ENCODE peak calls at places on chromosomes 13 and 19, in nine cellular contexts. One of them, this sample, is unnamed.

GRCh38 chr19:10678813-10679212 is 22.4 kb upstream of the QTRT1 start:
- DNase-seq in AG08395: no peak
- DNase-seq in DMS 273 treated with DMSO at 0.1 percent for 48 hours: no peak
- DNase-seq in aorta: no peak
- DNase-seq in activated CD8-positive, alpha-beta memory T cell treated with anti-CD3 and anti-CD28 coated beads for 48 hours: no peak
- DNase-seq in stimulated activated CD4-positive, alpha-beta T cell treated with anti-CD3 and anti-CD28 coated beads, Interleukin-15, amount 100 ng/mL, for 1 hour: no peak
- DNase-seq in gastrocnemius medialis: no peak
- DNase-seq in substantia nigra: no peak
- DNase-seq in choroid plexus epithelial cell: no peak
- DNase-seq in this sample: no peak

GRCh38 chr19:39498262-39499081 is at the start of gene DLL3:
- DNase-seq in AG08395: no peak
- DNase-seq in substantia nigra: no peak
- DNase-seq in choroid plexus epithelial cell: peak; percentile 11
- DNase-seq in aorta: no peak
- DNase-seq in stimulated activated CD4-positive, alpha-beta T cell treated with anti-CD3 and anti-CD28 coated beads, Interleukin-15, amount 100 ng/mL, for 1 hour: no peak
- DNase-seq in DMS 273 treated with DMSO at 0.1 percent for 48 hours: no peak
- DNase-seq in activated CD8-positive, alpha-beta memory T cell treated with anti-CD3 and anti-CD28 coated beads for 48 hours: no peak
- DNase-seq in gastrocnemius medialis: no peak
- DNase-seq in this sample: no peak

GRCh38 chr19:35986664-35987570 is 8.1 kb upstream of the SDHAF1 start:
- DNase-seq in AG08395: no peak
- DNase-seq in stimulated activated CD4-positive, alpha-beta T cell treated with anti-CD3 and anti-CD28 coated beads, Interleukin-15, amount 100 ng/mL, for 1 hour: no peak
- DNase-seq in aorta: no peak
- DNase-seq in substantia nigra: peak; percentile 54
- DNase-seq in gastrocnemius medialis: no peak
- DNase-seq in activated CD8-positive, alpha-beta memory T cell treated with anti-CD3 and anti-CD28 coated beads for 48 hours: no peak
- DNase-seq in DMS 273 treated with DMSO at 0.1 percent for 48 hours: peak; percentile 51
- DNase-seq in choroid plexus epithelial cell: no peak
- DNase-seq in this sample: no peak

GRCh38 chr19:51668167-51668566 is 21.5 kb upstream of the SIGLEC14 start:
- DNase-seq in DMS 273 treated with DMSO at 0.1 percent for 48 hours: no peak
- DNase-seq in activated CD8-positive, alpha-beta memory T cell treated with anti-CD3 and anti-CD28 coated beads for 48 hours: no peak
- DNase-seq in gastrocnemius medialis: no peak
- DNase-seq in AG08395: no peak
- DNase-seq in substantia nigra: no peak
- DNase-seq in choroid plexus epithelial cell: no peak
- DNase-seq in stimulated activated CD4-positive, alpha-beta T cell treated with anti-CD3 and anti-CD28 coated beads, Interleukin-15, amount 100 ng/mL, for 1 hour: no peak
- DNase-seq in aorta: no peak
- DNase-seq in this sample: no peak

GRCh38 chr19:16367269-16367683 is 42.6 kb downstream of the KLF2 start:
- DNase-seq in choroid plexus epithelial cell: no peak
- DNase-seq in aorta: peak; percentile 49
- DNase-seq in activated CD8-positive, alpha-beta memory T cell treated with anti-CD3 and anti-CD28 coated beads for 48 hours: no peak
- DNase-seq in substantia nigra: no peak
- DNase-seq in gastrocnemius medialis: no peak
- DNase-seq in stimulated activated CD4-positive, alpha-beta T cell treated with anti-CD3 and anti-CD28 coated beads, Interleukin-15, amount 100 ng/mL, for 1 hour: no peak
- DNase-seq in DMS 273 treated with DMSO at 0.1 percent for 48 hours: no peak
- DNase-seq in AG08395: no peak
- DNase-seq in this sample: peak; percentile 66

GRCh38 chr13:99383511-99383921 is 76.3 kb upstream of the GPR183 start:
- DNase-seq in AG08395: no peak
- DNase-seq in activated CD8-positive, alpha-beta memory T cell treated with anti-CD3 and anti-CD28 coated beads for 48 hours: no peak
- DNase-seq in choroid plexus epithelial cell: no peak
- DNase-seq in stimulated activated CD4-positive, alpha-beta T cell treated with anti-CD3 and anti-CD28 coated beads, Interleukin-15, amount 100 ng/mL, for 1 hour: no peak
- DNase-seq in aorta: no peak
- DNase-seq in DMS 273 treated with DMSO at 0.1 percent for 48 hours: no peak
- DNase-seq in gastrocnemius medialis: no peak
- DNase-seq in substantia nigra: no peak
- DNase-seq in this sample: peak; percentile 13

GRCh38 chr19:6126335-6126974 is 9.0 kb upstream of the ACSBG2 start:
- DNase-seq in AG08395: peak; percentile 50
- DNase-seq in substantia nigra: no peak
- DNase-seq in aorta: no peak
- DNase-seq in stimulated activated CD4-positive, alpha-beta T cell treated with anti-CD3 and anti-CD28 coated beads, Interleukin-15, amount 100 ng/mL, for 1 hour: no peak
- DNase-seq in gastrocnemius medialis: no peak
- DNase-seq in choroid plexus epithelial cell: peak; percentile 75
- DNase-seq in activated CD8-positive, alpha-beta memory T cell treated with anti-CD3 and anti-CD28 coated beads for 48 hours: no peak
- DNase-seq in DMS 273 treated with DMSO at 0.1 percent for 48 hours: peak; percentile 41
- DNase-seq in this sample: no peak

GRCh38 chr13:56187331-56187730 is 953.4 kb upstream of the PRR20A start:
- DNase-seq in activated CD8-positive, alpha-beta memory T cell treated with anti-CD3 and anti-CD28 coated beads for 48 hours: no peak
- DNase-seq in gastrocnemius medialis: no peak
- DNase-seq in substantia nigra: no peak
- DNase-seq in stimulated activated CD4-positive, alpha-beta T cell treated with anti-CD3 and anti-CD28 coated beads, Interleukin-15, amount 100 ng/mL, for 1 hour: no peak
- DNase-seq in choroid plexus epithelial cell: no peak
- DNase-seq in DMS 273 treated with DMSO at 0.1 percent for 48 hours: no peak
- DNase-seq in AG08395: no peak
- DNase-seq in aorta: peak; percentile 48
- DNase-seq in this sample: no peak

GRCh38 chr13:32863596-32863995 is 152.6 kb upstream of the KL start:
- DNase-seq in activated CD8-positive, alpha-beta memory T cell treated with anti-CD3 and anti-CD28 coated beads for 48 hours: no peak
- DNase-seq in substantia nigra: no peak
- DNase-seq in gastrocnemius medialis: no peak
- DNase-seq in aorta: no peak
- DNase-seq in DMS 273 treated with DMSO at 0.1 percent for 48 hours: no peak
- DNase-seq in choroid plexus epithelial cell: no peak
- DNase-seq in stimulated activated CD4-positive, alpha-beta T cell treated with anti-CD3 and anti-CD28 coated beads, Interleukin-15, amount 100 ng/mL, for 1 hour: no peak
- DNase-seq in AG08395: no peak
- DNase-seq in this sample: no peak

GRCh38 chr19:12494260-12494860 is 9.7 kb upstream of the ZNF709 start:
- DNase-seq in choroid plexus epithelial cell: no peak
- DNase-seq in AG08395: no peak
- DNase-seq in DMS 273 treated with DMSO at 0.1 percent for 48 hours: no peak
- DNase-seq in stimulated activated CD4-positive, alpha-beta T cell treated with anti-CD3 and anti-CD28 coated beads, Interleukin-15, amount 100 ng/mL, for 1 hour: no peak
- DNase-seq in gastrocnemius medialis: no peak
- DNase-seq in activated CD8-positive, alpha-beta memory T cell treated with anti-CD3 and anti-CD28 coated beads for 48 hours: no peak
- DNase-seq in substantia nigra: no peak
- DNase-seq in aorta: no peak
- DNase-seq in this sample: no peak

GRCh38 chr13:51715613-51716012 is 88.3 kb downstream of the DHRS12 start:
- DNase-seq in activated CD8-positive, alpha-beta memory T cell treated with anti-CD3 and anti-CD28 coated beads for 48 hours: no peak
- DNase-seq in DMS 273 treated with DMSO at 0.1 percent for 48 hours: no peak
- DNase-seq in stimulated activated CD4-positive, alpha-beta T cell treated with anti-CD3 and anti-CD28 coated beads, Interleukin-15, amount 100 ng/mL, for 1 hour: no peak
- DNase-seq in AG08395: no peak
- DNase-seq in aorta: no peak
- DNase-seq in substantia nigra: no peak
- DNase-seq in choroid plexus epithelial cell: no peak
- DNase-seq in gastrocnemius medialis: no peak
- DNase-seq in this sample: no peak

GRCh38 chr19:290539-291521 is at the start of gene PLPP2:
- DNase-seq in gastrocnemius medialis: no peak
- DNase-seq in activated CD8-positive, alpha-beta memory T cell treated with anti-CD3 and anti-CD28 coated beads for 48 hours: no peak
- DNase-seq in substantia nigra: peak; percentile 85
- DNase-seq in AG08395: peak; percentile 52
- DNase-seq in choroid plexus epithelial cell: peak; percentile 17
- DNase-seq in aorta: peak; percentile 72
- DNase-seq in DMS 273 treated with DMSO at 0.1 percent for 48 hours: no peak
- DNase-seq in stimulated activated CD4-positive, alpha-beta T cell treated with anti-CD3 and anti-CD28 coated beads, Interleukin-15, amount 100 ng/mL, for 1 hour: no peak
- DNase-seq in this sample: no peak